ENCODE peak calls at places on chromosome 18, in five cellular contexts. Y is GM23248, E is K562, M is HCT116, T is neural progenitor cell. P is an unnamed sample. For H3K4me1, the result is how much of the 10 kb centered on the place peaks cover.

GRCh38 chr18:26003391-26003790 is 87.0 kb downstream of the SS18 start:
- DNase-seq in Y (peak), E (peak), M (no peak), T (no peak), P (peak)

GRCh38 chr18:49486617-49486958 is 446 bp downstream of the C18orf32 start:
- DNase-seq in Y (peak), E (no peak), M (no peak), T (peak), P (no peak)

GRCh38 chr18:23336072-23336471 is 117.0 kb upstream of the RIOK3 start:
- DNase-seq in Y (peak), E (no peak), M (no peak), T (no peak), P (no peak)

GRCh38 chr18:10070581-10071000 is 156.8 kb downstream of the VAPA start:
- DNase-seq in Y (peak), E (no peak), M (no peak), T (no peak), P (no peak)

GRCh38 chr18:35474884-35475283 is 22.9 kb downstream of the INO80C start:
- DNase-seq in Y (no peak), E (no peak), M (no peak), T (no peak), P (no peak)

GRCh38 chr18:35064291-35064690 is 23.1 kb downstream of the MAPRE2 start:
- DNase-seq in Y (no peak), E (no peak), M (no peak), T (no peak), P (no peak)

GRCh38 chr18:56492136-56492535 is 146.3 kb downstream of the TXNL1 start:
- DNase-seq in Y (no peak), E (no peak), M (no peak), T (no peak), P (no peak)

GRCh38 chr18:2139676-2140075 is 431.6 kb downstream of the METTL4 start:
- DNase-seq in Y (peak), E (no peak), M (no peak), T (no peak), P (peak)

GRCh38 chr18:26545737-26546136 is 2.6 kb downstream of the KCTD1 start:
- DNase-seq in Y (no peak), E (no peak), M (no peak), T (no peak), P (no peak)

GRCh38 chr18:23719634-23720201 is 30.5 kb downstream of the LAMA3 start:
- DNase-seq in Y (peak), E (peak), M (peak), T (no peak), P (peak)

GRCh38 chr18:14189858-14190257 is 57.6 kb upstream of the ZNF519 start:
- DNase-seq in Y (peak), E (no peak), M (peak), T (no peak), P (peak)

GRCh38 chr18:36075862-36076587 is 8.7 kb upstream of the RPRD1A start:
- DNase-seq in Y (peak), E (no peak), M (no peak), T (no peak), P (peak)

GRCh38 chr18:34128436-34128835 is 96.3 kb downstream of the NOL4 start:
- DNase-seq in Y (peak), E (no peak), M (no peak), T (no peak), P (no peak)

GRCh38 chr18:2070636-2071035 is 500.7 kb downstream of the METTL4 start:
- DNase-seq in Y (no peak), E (no peak), M (no peak), T (no peak), P (no peak)

GRCh38 chr18:51342815-51343214 is 145.3 kb upstream of the MEX3C start:
- DNase-seq in Y (peak), E (peak), M (no peak), T (no peak), P (peak)

GRCh38 chr18:39863916-39864315 is 2091.1 kb upstream of the PIK3C3 start:
- DNase-seq in Y (no peak), E (no peak), M (no peak), T (no peak), P (no peak)

GRCh38 chr18:27713727-27714080 is 463.2 kb downstream of the CDH2 start:
- DNase-seq in Y (peak), E (no peak), M (no peak), T (peak), P (no peak)
- H3K9ac ChIP-seq in Y (no peak), E (no peak), M (no peak), T (no peak), P (no peak)

GRCh38 chr18:22188551-22189267 is 19.3 kb downstream of the GATA6 start:
- DNase-seq in Y (no peak), E (no peak), M (no peak), T (no peak), P (no peak)

GRCh38 chr18:22185298-22185697 is 15.9 kb downstream of the GATA6 start:
- DNase-seq in Y (no peak), E (no peak), M (no peak), T (peak), P (no peak)

GRCh38 chr18:22185723-22186386 is 16.5 kb downstream of the GATA6 start:
- DNase-seq in Y (no peak), E (no peak), M (no peak), T (no peak), P (no peak)

GRCh38 chr18:22183647-22184161 is 14.3 kb downstream of the GATA6 start:
- DNase-seq in Y (no peak), E (no peak), M (no peak), T (no peak), P (no peak)

GRCh38 chr18:22186484-22186971 is 17.1 kb downstream of the GATA6 start:
- DNase-seq in Y (peak), E (no peak), M (no peak), T (no peak), P (no peak)
- H3K4me1 ChIP-seq in Y (under half), E (under half), M (under half), T (under half), P (under half)

DNA sequence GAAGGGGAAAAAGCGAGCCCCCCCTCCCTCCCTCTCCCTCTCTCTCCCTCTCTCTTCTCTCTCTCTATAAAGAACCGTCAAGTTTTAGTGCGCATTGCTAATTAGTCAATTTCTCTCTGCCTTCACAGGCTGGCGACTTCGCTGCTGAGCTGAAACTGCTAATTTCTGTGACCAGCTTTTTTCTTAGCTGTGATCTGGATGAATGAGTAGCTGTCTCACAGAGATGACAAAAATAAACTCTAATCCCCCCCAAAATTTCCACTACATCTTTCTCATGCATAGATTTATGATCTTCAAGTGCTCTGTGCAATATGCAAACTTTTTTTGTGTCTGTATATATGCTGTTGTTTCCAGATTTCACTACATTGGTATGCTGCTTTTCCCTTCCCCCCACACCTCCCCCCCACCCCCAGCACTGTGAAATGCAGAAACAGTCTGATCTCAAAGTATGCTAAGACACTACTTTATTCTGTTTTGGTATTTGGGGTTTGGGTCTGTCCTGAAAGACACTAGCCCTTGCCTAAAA is 427 bp upstream of the KLHL14 start:
- DNase-seq in Y (no peak), E (no peak), M (no peak), T (no peak), P (no peak)
- TF ChIP-seq EZH2 in Y (no peak), E (no peak), M (no peak), T (no peak), P (no peak)

GRCh38 chr18:79522451-79523220 is 126.9 kb downstream of the NFATC1 start:
- DNase-seq in Y (no peak), E (no peak), M (no peak), T (no peak), P (no peak)

GRCh38 chr18:79525556-79526467 is 130.1 kb downstream of the NFATC1 start:
- DNase-seq in Y (peak), E (no peak), M (no peak), T (no peak), P (peak)

GRCh38 chr18:79523221-79523737 is 127.5 kb downstream of the NFATC1 start:
- DNase-seq in Y (no peak), E (no peak), M (no peak), T (no peak), P (no peak)

GRCh38 chr18:79523738-79524180 is 128.0 kb downstream of the NFATC1 start:
- DNase-seq in Y (no peak), E (no peak), M (no peak), T (no peak), P (no peak)

DNA sequence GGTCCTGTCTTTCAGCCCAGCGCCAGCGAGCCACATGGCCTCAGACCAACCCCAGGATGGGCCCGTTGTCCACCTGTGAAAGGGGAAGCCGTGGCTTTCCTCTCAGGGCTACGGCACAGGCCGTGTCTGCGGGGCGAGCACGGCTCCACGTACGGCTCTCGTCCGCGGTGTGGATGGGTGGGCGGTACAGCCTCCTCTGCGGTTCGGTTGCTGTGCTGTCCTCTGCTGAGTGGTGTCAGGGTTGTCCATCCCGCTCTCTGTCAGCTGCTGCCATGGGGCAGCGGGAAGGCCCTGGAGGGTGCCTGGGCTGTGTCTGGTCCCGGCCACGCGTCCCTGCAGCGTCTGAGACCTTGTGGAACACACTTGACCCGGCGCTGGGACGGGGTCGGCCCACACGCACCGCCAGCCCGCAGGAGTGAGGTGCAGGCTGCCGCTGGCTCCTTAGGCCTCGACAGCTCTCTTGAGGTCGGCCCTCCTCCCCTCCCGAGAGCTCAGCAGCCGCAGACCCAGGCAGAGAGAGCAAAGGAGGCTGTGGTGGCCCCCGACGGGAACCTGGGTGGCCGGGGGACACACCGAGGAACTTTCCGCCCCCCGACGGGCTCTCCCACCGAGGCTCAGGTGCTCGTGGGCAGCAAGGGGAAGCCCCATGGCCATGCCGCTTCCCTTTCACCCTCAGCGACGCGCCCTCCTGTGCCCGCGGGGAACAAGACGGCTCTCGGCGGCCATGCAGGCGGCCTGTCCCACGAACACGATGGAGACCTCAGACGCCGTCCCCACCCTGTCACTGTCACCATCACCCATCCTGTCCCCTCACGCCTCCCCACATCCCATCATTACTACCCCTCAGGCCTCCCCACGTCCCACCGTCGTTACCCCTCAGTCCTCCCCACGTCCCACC is 128.7 kb downstream of the NFATC1 start:
- DNase-seq in Y (no peak), E (no peak), M (no peak), T (no peak), P (no peak)
- H3K9ac ChIP-seq in Y (no peak), E (no peak), M (no peak), T (no peak), P (no peak)

GRCh38 chr18:77008006-77008405 is 124.6 kb downstream of the MBP start:
- DNase-seq in Y (no peak), E (no peak), M (no peak), T (no peak), P (no peak)

GRCh38 chr18:77006305-77007175 is 126.0 kb downstream of the MBP start:
- DNase-seq in Y (no peak), E (no peak), M (no peak), T (no peak), P (no peak)

GRCh38 chr18:77004555-77005380 is 127.8 kb downstream of the MBP start:
- DNase-seq in Y (no peak), E (no peak), M (no peak), T (no peak), P (no peak)

GRCh38 chr18:77007251-77007650 is 125.3 kb downstream of the MBP start:
- DNase-seq in Y (no peak), E (no peak), M (no peak), T (no peak), P (no peak)

DNA sequence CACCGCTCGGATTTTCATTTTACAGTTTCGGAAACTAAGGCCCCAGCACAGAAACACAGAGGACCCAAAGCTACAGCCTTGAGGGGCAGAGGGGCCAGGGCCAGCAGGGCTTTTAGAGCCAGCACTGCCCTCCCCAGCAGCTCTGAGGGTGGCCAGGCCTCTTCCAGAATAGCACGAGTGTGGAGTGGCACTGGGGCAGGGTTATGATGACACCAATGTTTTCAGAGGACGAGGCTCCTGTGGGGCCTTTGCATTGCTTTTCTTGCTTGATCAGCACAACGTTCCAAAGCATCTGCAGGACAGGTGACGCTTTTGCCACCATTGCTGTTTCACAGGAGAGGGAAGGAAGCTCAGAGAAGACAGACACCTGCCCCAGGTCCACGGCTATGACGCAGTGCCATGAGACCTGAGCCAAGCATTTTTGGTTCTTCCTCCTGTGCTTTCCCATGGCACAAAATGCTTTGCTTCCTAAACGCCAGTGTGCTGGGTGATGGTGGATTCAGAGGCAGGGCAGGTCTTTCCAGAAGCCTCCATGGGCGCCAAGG is 126.9 kb downstream of the MBP start:
- DNase-seq in Y (no peak), E (no peak), M (no peak), T (no peak), P (no peak)
- H3K4me1 ChIP-seq in Y (under half), E (under half), M (under half), T (under half), P (under half)

GRCh38 chr18:11148655-11149440 is 521 bp downstream of the PIEZO2 start:
- DNase-seq in Y (peak), E (no peak), M (no peak), T (peak), P (no peak)
- TF ChIP-seq EZH2 in Y (peak), E (no peak), M (no peak), T (peak), P (no peak)

GRCh38 chr18:12276736-12277554 is 22.8 kb downstream of the CIDEA start:
- DNase-seq in Y (no peak), E (no peak), M (no peak), T (no peak), P (no peak)
- H3K9ac ChIP-seq in Y (no peak), E (no peak), M (no peak), T (no peak), P (no peak)

P was measured in PC-3.